ENCODE peak calls at places on chromosomes 3 and 15, in eight cellular contexts. V, H, C, U, X, M, N and P are unnamed samples.

GRCh38 chr3:42195879-42196330 is 70.1 kb downstream of the CCK start:
- DNase-seq in V (no peak), H (no peak), C (no peak), U (no peak), X (no peak), M (no peak), N (no peak), P (no peak)

GRCh38 chr15:92625297-92625980 is 30.1 kb downstream of the FAM174B start:
- DNase-seq in V (no peak), H (no peak), C (no peak), U (no peak), X (peak; percentile 84), M (no peak), N (no peak), P (no peak)

GRCh38 chr15:69629631-69630161 is 177.1 kb downstream of the RPLP1 start:
- DNase-seq in V (no peak), H (no peak), C (no peak), U (no peak), X (no peak), M (no peak), N (no peak), P (no peak)

GRCh38 chr15:77417642-77418041 is 2.3 kb downstream of the PEAK1 start:
- DNase-seq in V (no peak), H (no peak), C (no peak), U (no peak), X (no peak), M (no peak), N (no peak), P (no peak)

GRCh38 chr3:186241910-186242821 is 119.9 kb downstream of the DGKG start:
- DNase-seq in V (no peak), H (no peak), C (peak; percentile 97), U (peak; percentile 26), X (peak; percentile 96), M (peak; percentile 84), N (no peak), P (peak; percentile 70)

GRCh38 chr3:24160424-24160823 is 215.3 kb downstream of the NR1D2 start:
- DNase-seq in V (no peak), H (no peak), C (no peak), U (no peak), X (peak; percentile 43), M (no peak), N (no peak), P (no peak)

GRCh38 chr3:42996633-42997075 is 17.5 kb downstream of the GASK1A start:
- DNase-seq in V (no peak), H (peak; percentile 19), C (peak; percentile 84), U (peak; percentile 65), X (no peak), M (no peak), N (no peak), P (no peak)

GRCh38 chr3:65979731-65980130 is 59.0 kb downstream of the MAGI1 start:
- DNase-seq in V (no peak), H (no peak), C (peak; percentile 67), U (no peak), X (peak; percentile 63), M (no peak), N (no peak), P (no peak)

GRCh38 chr3:38842266-38842965 is 26.4 kb upstream of the SCN10A start:
- DNase-seq in V (no peak), H (no peak), C (no peak), U (no peak), X (no peak), M (no peak), N (no peak), P (no peak)

GRCh38 chr3:171049831-171050444 is 23.4 kb upstream of the SLC2A2 start:
- DNase-seq in V (no peak), H (no peak), C (peak; percentile 74), U (no peak), X (peak; percentile 64), M (peak; percentile 72), N (peak; percentile 17), P (peak; percentile 50)

GRCh38 chr3:56471771-56472170 is 3.5 kb upstream of the ERC2 start:
- DNase-seq in V (no peak), H (no peak), C (no peak), U (no peak), X (no peak), M (no peak), N (no peak), P (no peak)

GRCh38 chr15:62124176-62124952 is 40.7 kb downstream of the C2CD4B start:
- DNase-seq in V (no peak), H (no peak), C (no peak), U (no peak), X (peak; percentile 48), M (no peak), N (peak; percentile 14), P (no peak)

GRCh38 chr15:75171408-75171807 is 30.3 kb upstream of the C15orf39 start:
- DNase-seq in V (no peak), H (no peak), C (no peak), U (no peak), X (peak; percentile 93), M (no peak), N (no peak), P (no peak)

GRCh38 chr3:88412346-88412745 is 262.6 kb downstream of the C3orf38 start:
- DNase-seq in V (no peak), H (no peak), C (no peak), U (no peak), X (no peak), M (no peak), N (no peak), P (no peak)

GRCh38 chr15:42037650-42038049 is 16.8 kb upstream of the PLA2G4E start:
- DNase-seq in V (no peak), H (no peak), C (no peak), U (no peak), X (no peak), M (no peak), N (no peak), P (no peak)

GRCh38 chr15:48939686-48940085 is 24.0 kb downstream of the SHC4 start:
- DNase-seq in V (no peak), H (no peak), C (no peak), U (no peak), X (peak; percentile 77), M (peak; percentile 43), N (no peak), P (no peak)

GRCh38 chr3:125054436-125055164 is 1.2 kb downstream of the HEG1 start:
- DNase-seq in V (no peak), H (no peak), C (peak; percentile 67), U (peak; percentile 50), X (peak; percentile 89), M (peak; percentile 52), N (peak; percentile 41), P (no peak)

DNA sequence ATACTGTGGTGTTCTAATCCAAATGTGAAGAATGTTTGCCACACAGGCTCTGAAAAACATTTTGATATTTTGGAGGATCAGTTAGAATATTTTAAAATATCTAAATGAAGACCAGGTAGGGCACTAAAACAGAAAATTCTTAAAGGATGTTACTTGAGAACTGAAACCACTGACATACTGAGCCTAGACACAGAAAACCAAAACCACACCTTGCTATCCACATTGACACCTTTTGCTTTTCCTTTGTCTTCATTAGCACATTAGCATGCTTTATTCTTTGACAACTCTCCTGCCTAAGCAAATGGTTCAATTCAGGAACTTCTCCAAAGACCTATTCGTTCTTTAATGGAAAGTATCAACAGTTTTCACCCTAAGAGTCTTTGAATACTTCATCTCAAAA is 835.9 kb upstream of the GRM7 start:
- DNase-seq in V (no peak), H (no peak), C (no peak), U (no peak), X (no peak), M (no peak), N (no peak), P (no peak)
- H3K9me3 ChIP-seq in V (no peaks in the 10 kb centered on the region), H (no peaks in the 10 kb centered on the region), C (no peaks in the 10 kb centered on the region), U (no peaks in the 10 kb centered on the region), X (peaks cover 22% of the 10 kb centered on the region), M (no peaks in the 10 kb centered on the region), N (no peaks in the 10 kb centered on the region), P (no peaks in the 10 kb centered on the region)

DNA sequence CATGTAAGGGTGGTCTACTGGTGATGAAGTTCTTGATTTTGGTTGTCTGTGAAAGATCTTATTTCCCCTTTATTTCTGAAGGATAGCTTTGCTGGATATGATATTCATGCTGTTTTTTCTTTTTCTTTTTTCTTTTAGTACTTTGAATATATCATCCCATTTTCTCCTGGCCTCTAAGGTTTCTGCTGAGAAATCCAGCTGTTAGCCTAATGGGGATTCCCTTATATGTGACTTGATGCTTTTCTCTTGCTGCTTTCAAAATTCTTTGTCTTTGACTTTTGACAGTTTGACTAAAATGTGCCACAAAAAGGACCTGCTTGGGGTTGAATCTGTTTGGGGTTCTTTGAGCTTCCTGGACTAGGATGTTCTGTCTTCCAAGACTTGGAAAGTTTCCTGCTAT is 62.6 kb downstream of the AP4E1 start:
- DNase-seq in V (no peak), H (no peak), C (no peak), U (no peak), X (no peak), M (no peak), N (no peak), P (no peak)
- H3K9me3 ChIP-seq in V (peaks cover 4% of the 10 kb centered on the region), H (peaks cover 20% of the 10 kb centered on the region), C (peaks cover 13% of the 10 kb centered on the region), U (no peaks in the 10 kb centered on the region), X (peaks cover 42% of the 10 kb centered on the region), M (peaks cover 14% of the 10 kb centered on the region), N (peaks cover 8% of the 10 kb centered on the region), P (peaks cover 5% of the 10 kb centered on the region)

GRCh38 chr3:175852560-175852959 is 993.4 kb downstream of the NAALADL2 start:
- DNase-seq in V (no peak), H (no peak), C (no peak), U (no peak), X (no peak), M (no peak), N (no peak), P (no peak)

DNA sequence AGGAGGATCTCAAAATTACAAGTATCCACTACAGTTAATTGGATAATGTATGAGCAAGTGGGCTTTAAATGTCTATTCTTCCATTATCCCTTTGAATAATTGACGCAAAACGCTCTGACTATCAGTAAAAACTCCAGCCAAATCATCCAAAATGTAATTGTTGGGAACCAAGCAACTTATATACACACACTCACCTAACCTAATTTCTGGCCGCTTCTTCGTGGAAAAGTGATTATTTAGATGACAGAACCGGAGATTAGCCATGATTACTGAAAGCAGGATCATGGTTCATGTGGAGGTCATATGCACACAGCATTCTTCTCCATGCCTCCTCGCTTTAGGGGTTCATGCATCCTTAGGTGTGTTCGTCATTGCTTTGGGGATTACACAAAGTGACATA is 992.4 kb downstream of the NAALADL2 start:
- DNase-seq in V (no peak), H (no peak), C (no peak), U (no peak), X (no peak), M (no peak), N (no peak), P (no peak)
- H3K9me3 ChIP-seq in V (no peaks in the 10 kb centered on the region), H (no peaks in the 10 kb centered on the region), C (no peaks in the 10 kb centered on the region), U (no peaks in the 10 kb centered on the region), X (no peaks in the 10 kb centered on the region), M (no peaks in the 10 kb centered on the region), N (no peaks in the 10 kb centered on the region), P (no peaks in the 10 kb centered on the region)

DNA sequence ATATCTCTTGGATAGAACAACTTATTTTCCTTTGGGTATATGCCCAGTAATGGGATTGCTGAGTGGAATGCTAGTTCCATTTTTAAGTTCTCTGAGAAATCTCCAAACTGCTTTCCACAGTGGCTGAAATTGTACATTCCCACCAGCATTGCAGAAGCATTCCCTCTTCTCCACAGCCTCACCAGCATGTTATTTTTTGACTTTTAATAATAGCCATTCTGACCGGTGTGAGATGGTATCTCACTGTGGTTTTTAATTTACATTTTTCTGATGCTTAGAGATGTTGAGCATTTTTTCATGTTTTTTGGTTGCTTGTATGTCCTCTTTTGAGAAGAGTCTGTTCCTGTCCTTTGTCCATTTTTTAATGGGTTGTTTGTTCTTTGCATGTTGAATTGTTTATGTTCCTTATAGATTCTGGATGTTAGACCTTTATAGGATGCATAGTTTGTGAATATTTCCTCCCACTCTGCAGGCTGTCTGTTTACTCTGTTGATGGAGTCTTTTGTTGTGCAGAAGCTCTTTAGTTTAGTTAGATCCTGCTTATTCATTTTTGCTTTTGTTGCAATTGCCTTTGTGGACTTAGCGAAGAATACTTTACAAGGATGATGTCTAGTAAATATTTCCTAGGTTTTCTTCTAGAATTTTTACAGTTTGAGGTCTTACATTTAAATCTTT is 82.7 kb upstream of the NR2F2 start:
- DNase-seq in V (no peak), H (no peak), C (no peak), U (no peak), X (no peak), M (no peak), N (no peak), P (no peak)
- H3K9me3 ChIP-seq in V (peaks cover 3% of the 10 kb centered on the region), H (no peaks in the 10 kb centered on the region), C (no peaks in the 10 kb centered on the region), U (no peaks in the 10 kb centered on the region), X (peaks cover 9% of the 10 kb centered on the region), M (no peaks in the 10 kb centered on the region), N (no peaks in the 10 kb centered on the region), P (peaks cover 4% of the 10 kb centered on the region)